ENCODE peak calls at places on chromosomes 11 and 22, in seven cellular contexts. G is A549, N is HepG2, F is K562, Z is HCT116, R is Panc1, Q is SK-N-SH. A is an unnamed sample.

GRCh38 chr11:70895061-70895670 is 357.2 kb downstream of the SHANK2 start:
- DNase-seq in G (no peak), N (no peak), F (no peak), Z (no peak), R (no peak), Q (no peak), A (no peak)

GRCh38 chr11:35173011-35173511 is 34.1 kb downstream of the CD44 start:
- DNase-seq in G (no peak), N (peak), F (no peak), Z (no peak), R (no peak), Q (no peak), A (no peak)

GRCh38 chr22:48258108-48258705 is 1495.8 kb downstream of the TBC1D22A start:
- DNase-seq in G (no peak), N (no peak), F (no peak), Z (no peak), R (no peak), Q (no peak), A (no peak)

GRCh38 chr22:23277583-23278295 is 97.4 kb downstream of the BCR start:
- DNase-seq in G (no peak), N (no peak), F (peak), Z (no peak), R (no peak), Q (no peak), A (no peak)

GRCh38 chr11:69899957-69900821 is 81.0 kb upstream of the FGF3 start:
- DNase-seq in G (peak), N (no peak), F (peak), Z (no peak), R (no peak), Q (no peak), A (no peak)

GRCh38 chr11:106331163-106331562 is 253.7 kb downstream of the AASDHPPT start:
- DNase-seq in G (no peak), N (no peak), F (no peak), Z (no peak), R (no peak), Q (no peak), A (no peak)

GRCh38 chr11:73321342-73322110 is 13.4 kb downstream of the ARHGEF17 start:
- DNase-seq in G (no peak), N (no peak), F (no peak), Z (no peak), R (no peak), Q (peak), A (no peak)

GRCh38 chr11:91248199-91248807 is 976.3 kb upstream of the FAT3 start:
- DNase-seq in G (peak), N (peak), F (peak), Z (peak), R (peak), Q (no peak), A (no peak)

GRCh38 chr11:66762088-66762487 is 33.1 kb upstream of the SPTBN2 start:
- DNase-seq in G (no peak), N (no peak), F (no peak), Z (no peak), R (no peak), Q (no peak), A (no peak)

GRCh38 chr11:15903246-15903645 is 453.1 kb downstream of the SOX6 start:
- DNase-seq in G (no peak), N (peak), F (no peak), Z (no peak), R (no peak), Q (peak), A (no peak)

GRCh38 chr11:130738618-130739017 is 177.7 kb downstream of the SNX19 start:
- DNase-seq in G (no peak), N (no peak), F (no peak), Z (no peak), R (no peak), Q (no peak), A (no peak)

GRCh38 chr11:64842366-64842759 is 2.1 kb downstream of the CDC42BPG start:
- DNase-seq in G (no peak), N (no peak), F (no peak), Z (no peak), R (no peak), Q (no peak), A (no peak)

GRCh38 chr22:31087744-31088215 is 6.7 kb downstream of the SMTN start:
- DNase-seq in G (no peak), N (no peak), F (no peak), Z (no peak), R (no peak), Q (peak), A (no peak)

GRCh38 chr11:68584097-68584496 is 100.2 kb upstream of the GAL start:
- DNase-seq in G (peak), N (peak), F (peak), Z (no peak), R (no peak), Q (peak), A (peak)

GRCh38 chr22:36536717-36537116 is 7.8 kb upstream of the EIF3D start:
- DNase-seq in G (no peak), N (no peak), F (no peak), Z (no peak), R (no peak), Q (no peak), A (no peak)

GRCh38 chr11:68043349-68044144 is 4.7 kb downstream of the TCIRG1 start:
- DNase-seq in G (peak), N (no peak), F (peak), Z (no peak), R (no peak), Q (peak), A (peak)

GRCh38 chr11:114247070-114247789 is 49.0 kb upstream of the NNMT start:
- DNase-seq in G (no peak), N (no peak), F (no peak), Z (no peak), R (no peak), Q (no peak), A (no peak)

GRCh38 chr22:37897805-37898204 is 8.3 kb upstream of the MICALL1 start:
- DNase-seq in G (no peak), N (no peak), F (no peak), Z (no peak), R (no peak), Q (no peak), A (no peak)

GRCh38 chr11:89381094-89381493 is 110.1 kb downstream of the NOX4 start:
- DNase-seq in G (peak), N (no peak), F (no peak), Z (no peak), R (no peak), Q (no peak), A (no peak)

GRCh38 chr11:7021318-7021717 is 1.0 kb downstream of the NLRP14 start:
- DNase-seq in G (no peak), N (no peak), F (no peak), Z (no peak), R (no peak), Q (no peak), A (no peak)
- TF ChIP-seq CTCF in G (no peak), N (no peak), F (no peak), Z (no peak), R (no peak), Q (no peak), A (no peak)

DNA sequence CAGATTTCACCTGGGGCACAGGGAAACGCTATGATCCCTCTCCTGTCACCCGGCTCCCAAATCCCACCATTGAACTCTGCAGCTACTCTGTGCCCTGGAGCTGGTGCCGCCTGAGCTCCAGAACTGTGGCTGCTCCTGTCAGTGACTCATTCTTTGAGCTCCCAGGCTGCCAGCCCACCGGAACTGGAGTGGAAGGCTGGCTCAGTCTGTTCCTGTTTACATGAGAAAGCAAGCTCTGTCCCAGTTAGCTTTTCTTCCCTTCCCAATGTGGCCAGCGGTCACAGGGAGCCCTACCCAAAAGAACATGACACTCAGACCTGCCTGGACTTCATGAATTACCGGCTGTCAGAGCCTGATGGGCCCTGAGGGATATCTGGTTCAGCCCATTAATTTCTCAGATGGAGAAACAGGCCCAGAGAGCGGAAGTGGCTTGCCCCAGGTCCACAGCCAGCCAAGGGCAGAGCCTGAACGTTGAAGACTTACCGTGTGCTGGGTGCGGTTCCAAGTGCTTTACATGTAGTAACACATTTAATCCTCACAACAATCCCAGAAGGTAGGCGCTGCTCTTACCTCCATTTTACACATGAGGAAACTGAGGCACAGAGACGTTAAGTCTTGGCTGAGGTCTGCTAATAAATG is 23.8 kb upstream of the IGSF22 start:
- DNase-seq in G (peak), N (peak), F (no peak), Z (no peak), R (no peak), Q (peak), A (no peak)
- TF ChIP-seq REST in G (no peak), N (no peak), F (no peak), Z (no peak), R (no peak), Q (no peak), A (no peak)

GRCh38 chr22:46933040-46933439 is 170.6 kb downstream of the TBC1D22A start:
- DNase-seq in G (no peak), N (no peak), F (no peak), Z (no peak), R (no peak), Q (no peak), A (no peak)
- H3K27ac ChIP-seq in G (no peak), N (peak), F (no peak), Z (no peak), R (no peak), Q (no peak), A (no peak)

GRCh38 chr22:20803696-20804324 is 29.9 kb downstream of the SERPIND1 start:
- DNase-seq in G (peak), N (peak), F (peak), Z (peak), R (no peak), Q (peak), A (peak)
- TF ChIP-seq CTCF in G (peak), N (peak), F (peak), Z (peak), R (peak), Q (peak), A (peak)

GRCh38 chr11:119521551-119521950 is 98.6 kb upstream of the THY1 start:
- DNase-seq in G (no peak), N (no peak), F (no peak), Z (no peak), R (no peak), Q (no peak), A (no peak)

GRCh38 chr11:119520400-119520799 is 97.4 kb upstream of the THY1 start:
- DNase-seq in G (no peak), N (no peak), F (no peak), Z (no peak), R (no peak), Q (no peak), A (no peak)

GRCh38 chr11:119520966-119521365 is 98.0 kb upstream of the THY1 start:
- DNase-seq in G (no peak), N (no peak), F (no peak), Z (no peak), R (no peak), Q (no peak), A (no peak)

GRCh38 chr11:119519796-119520195 is 96.8 kb upstream of the THY1 start:
- DNase-seq in G (no peak), N (no peak), F (no peak), Z (no peak), R (no peak), Q (no peak), A (no peak)

DNA sequence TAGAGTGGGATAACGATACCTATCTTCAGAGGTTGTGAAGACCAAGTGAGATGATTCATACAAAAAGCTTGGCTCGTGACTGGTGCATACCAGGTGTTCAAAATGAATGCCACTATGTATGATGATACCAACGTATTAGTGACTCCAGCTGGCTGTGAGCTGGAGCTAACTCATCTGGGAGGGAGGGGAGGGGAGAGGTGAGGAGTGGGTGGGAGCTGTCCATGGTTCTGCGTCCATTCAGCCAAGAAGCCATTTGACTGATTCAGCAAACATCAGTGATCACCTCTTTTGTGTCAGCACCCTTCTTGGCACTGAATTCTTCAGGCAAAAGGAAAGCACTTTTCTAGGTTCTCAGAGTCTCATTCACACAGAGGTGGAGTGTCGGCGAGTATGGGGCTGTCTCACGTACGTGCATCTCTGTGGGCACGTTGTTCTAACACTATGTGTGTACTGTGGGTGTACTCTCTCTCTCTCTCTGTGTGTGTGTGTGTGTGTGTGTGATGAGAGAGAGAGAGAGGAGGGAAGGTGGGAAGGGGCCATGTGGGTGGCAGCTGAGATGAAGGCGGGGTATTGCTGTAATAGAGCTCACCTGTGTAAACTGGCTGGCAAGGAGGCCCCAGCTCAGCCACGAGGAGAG is 95.9 kb upstream of the THY1 start:
- DNase-seq in G (no peak), N (no peak), F (peak), Z (no peak), R (no peak), Q (no peak), A (no peak)
- TF ChIP-seq REST in G (peak), N (peak), F (peak), Z (peak), R (peak), Q (peak), A (peak)

GRCh38 chr11:44700009-44700408 is 26.8 kb upstream of the TSPAN18 start:
- DNase-seq in G (no peak), N (no peak), F (no peak), Z (no peak), R (no peak), Q (no peak), A (no peak)
- H3K27ac ChIP-seq in G (no peak), N (no peak), F (no peak), Z (no peak), R (no peak), Q (peak), A (no peak)

DNA sequence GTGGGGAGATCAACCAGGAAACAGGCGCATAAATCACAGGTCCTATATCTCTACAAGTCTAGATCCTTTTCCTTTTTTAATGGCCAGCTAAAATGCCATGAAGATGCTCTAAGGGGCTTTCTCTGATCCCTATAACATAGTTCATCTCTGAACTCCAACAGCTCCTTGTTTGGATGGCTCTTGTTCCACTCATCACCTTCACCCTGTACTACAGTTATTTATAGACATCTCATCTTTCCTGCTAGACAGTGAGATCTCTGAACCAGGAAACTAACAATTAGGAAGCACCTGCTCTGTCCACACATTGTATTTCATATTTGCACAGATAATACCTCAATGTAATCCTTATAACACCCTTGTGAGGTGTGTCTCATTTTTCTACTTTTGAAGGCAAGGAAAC is 31.6 kb downstream of the KCNA4 start:
- DNase-seq in G (no peak), N (no peak), F (no peak), Z (no peak), R (no peak), Q (no peak), A (no peak)
- TF ChIP-seq CTCF in G (no peak), N (no peak), F (no peak), Z (no peak), R (no peak), Q (no peak), A (no peak)

GRCh38 chr11:126404367-126404766 is 48.9 kb downstream of the ST3GAL4 start:
- DNase-seq in G (no peak), N (no peak), F (no peak), Z (no peak), R (no peak), Q (no peak), A (no peak)

GRCh38 chr11:126406368-126406767 is 50.9 kb downstream of the ST3GAL4 start:
- DNase-seq in G (no peak), N (no peak), F (no peak), Z (no peak), R (no peak), Q (no peak), A (no peak)

GRCh38 chr11:126405374-126405773 is 49.9 kb downstream of the ST3GAL4 start:
- DNase-seq in G (no peak), N (no peak), F (no peak), Z (peak), R (no peak), Q (no peak), A (no peak)

GRCh38 chr11:126407101-126407521 is 51.6 kb downstream of the ST3GAL4 start:
- DNase-seq in G (no peak), N (no peak), F (no peak), Z (no peak), R (no peak), Q (no peak), A (no peak)

GRCh38 chr11:126405906-126406305 is 50.4 kb downstream of the ST3GAL4 start:
- DNase-seq in G (no peak), N (no peak), F (no peak), Z (peak), R (no peak), Q (no peak), A (no peak)
- TF ChIP-seq REST in G (no peak), N (no peak), F (no peak), Z (no peak), R (no peak), Q (no peak), A (no peak)

DNA sequence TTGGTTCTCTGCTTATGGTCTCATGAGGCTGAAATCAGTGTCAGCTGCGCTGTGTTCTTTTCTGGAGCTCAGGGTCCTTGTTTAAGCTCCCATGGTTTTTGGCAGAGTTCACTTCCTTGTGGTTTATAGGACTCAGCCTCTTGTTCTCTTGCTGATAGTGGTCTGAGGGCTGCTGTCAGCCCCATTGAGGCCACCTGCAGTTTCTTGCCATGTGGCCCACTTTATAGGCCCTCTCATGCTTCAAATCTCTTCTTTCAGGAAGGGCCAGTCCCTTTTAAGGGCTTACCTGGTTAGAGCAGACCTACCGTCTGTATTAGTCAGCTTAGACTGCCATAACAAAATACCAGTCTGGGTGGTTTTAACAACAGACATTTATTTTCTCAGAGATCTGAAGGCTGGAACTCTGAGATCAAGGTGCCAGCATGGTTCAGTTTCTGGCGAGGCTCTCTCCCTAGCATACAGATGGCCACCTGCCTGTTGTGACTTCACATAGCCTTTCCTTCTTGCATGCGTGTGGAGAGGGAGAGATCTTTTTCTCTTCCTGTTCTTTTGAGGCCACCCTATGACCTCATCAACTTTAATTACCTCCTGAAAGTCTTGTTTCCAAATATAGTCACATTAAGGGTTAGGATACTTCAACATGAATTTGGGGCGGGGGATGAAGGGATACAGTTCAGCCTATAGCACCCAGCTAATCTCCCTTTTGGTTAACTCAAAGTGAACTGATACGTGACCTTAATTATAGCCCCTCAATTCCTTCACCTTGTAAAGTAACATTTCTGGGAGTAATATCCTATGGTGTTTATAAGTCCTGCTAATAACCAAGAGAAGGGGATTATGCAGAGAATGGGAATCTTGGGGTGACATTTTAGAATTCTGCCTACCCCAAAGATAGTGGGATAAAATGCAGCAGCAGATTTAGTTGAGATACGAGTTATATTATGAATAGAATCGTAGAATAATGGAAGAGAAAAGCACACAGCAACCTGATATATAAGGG is 131.8 kb downstream of the UVRAG start:
- DNase-seq in G (no peak), N (no peak), F (peak), Z (peak), R (no peak), Q (no peak), A (no peak)
- H3K27ac ChIP-seq in G (no peak), N (no peak), F (peak), Z (no peak), R (no peak), Q (no peak), A (no peak)

A was measured in HL-60.